ENCODE peak calls at places on chromosome 21, in nine cellular contexts. B is stimulated activated CD4-positive, alpha-beta T cell treated with anti-CD3 and anti-CD28 coated beads, TNF-alpha, amount 100 ng/mL, for 4 hours; F is NCI-H345; Q is ecto neural progenitor cell; G is left cardiac atrium; O is lower leg skin; C is GM12892; W is mucosa of gallbladder; A is breast epithelium. R is an unnamed sample.

GRCh38 chr21:38114717-38115333 is 142.0 kb upstream of the KCNJ15 start:
- DNase-seq in A (no peak), C (no peak), B (no peak), W (no peak), F (no peak), Q (no peak), G (no peak), O (no peak), R (no peak)

GRCh38 chr21:36028127-36029069 is 31.9 kb downstream of the SETD4 start:
- DNase-seq in C (peak; percentile 58), A (peak; percentile 70), G (peak; percentile 68), Q (peak; percentile 83), O (peak; percentile 77), B (peak; percentile 45), F (peak; percentile 85), W (peak; percentile 81), R (peak; percentile 86)

GRCh38 chr21:44596068-44596725 is 3.9 kb upstream of the KRTAP10-6 start:
- DNase-seq in A (no peak), B (no peak), G (no peak), O (no peak), F (no peak), C (no peak), W (no peak), Q (no peak), R (peak; percentile 23)

GRCh38 chr21:42753804-42754203 is 100.4 kb downstream of the PDE9A start:
- DNase-seq in A (no peak), G (no peak), F (no peak), Q (no peak), O (no peak), W (no peak), C (no peak), B (no peak), R (no peak)

GRCh38 chr21:46637952-46638746 is 2.7 kb downstream of the PRMT2 start:
- DNase-seq in G (no peak), F (no peak), O (no peak), Q (no peak), C (no peak), W (no peak), A (no peak), B (no peak), R (no peak)

GRCh38 chr21:46120301-46121285 is 22.7 kb downstream of the COL6A2 start:
- DNase-seq in F (no peak), C (peak; percentile 21), Q (peak; percentile 39), G (peak; percentile 18), O (no peak), B (no peak), A (no peak), W (no peak), R (peak; percentile 21)

GRCh38 chr21:36728371-36729111 is 29.6 kb downstream of the SIM2 start:
- DNase-seq in B (no peak), F (no peak), C (no peak), G (no peak), A (no peak), O (no peak), W (no peak), Q (no peak), R (peak; percentile 2)

GRCh38 chr21:9767592-9768375 is 753.6 kb upstream of the TPTE start:
- DNase-seq in A (no peak), Q (no peak), G (no peak), O (no peak), C (no peak), W (no peak), F (no peak), B (no peak), R (no peak)

GRCh38 chr21:42556960-42557359 is 43.3 kb downstream of the SLC37A1 start:
- DNase-seq in G (peak; percentile 14), Q (no peak), W (no peak), F (no peak), O (no peak), A (no peak), C (peak; percentile 41), B (no peak), R (no peak)

R was measured in H9.